ENCODE peak calls at places on chromosomes 5 and 9, in six cellular contexts. One of them, this sample, is unnamed. For H3K4me1, the result is how much of the 10 kb centered on the place peaks cover.

GRCh38 chr5:124747770-124748686 is 1.6 kb upstream of the ZNF608 start:
- DNase-seq in cardiac muscle cell: peak
- DNase-seq in upper lobe of right lung: no peak
- DNase-seq in PC-9: no peak
- DNase-seq in SJSA1: no peak
- DNase-seq in GM23248: peak
- DNase-seq in this sample: no peak

GRCh38 chr5:130514984-130515690 is 610.9 kb downstream of the CHSY3 start:
- DNase-seq in GM23248: peak
- DNase-seq in cardiac muscle cell: no peak
- DNase-seq in upper lobe of right lung: no peak
- DNase-seq in SJSA1: no peak
- DNase-seq in PC-9: no peak
- DNase-seq in this sample: no peak

GRCh38 chr9:117718085-117718484 is 13.9 kb downstream of the TLR4 start:
- DNase-seq in upper lobe of right lung: no peak
- DNase-seq in cardiac muscle cell: no peak
- DNase-seq in GM23248: peak
- DNase-seq in PC-9: no peak
- DNase-seq in SJSA1: no peak
- DNase-seq in this sample: no peak

GRCh38 chr5:97534166-97534565 is 351.1 kb upstream of the RIOK2 start:
- DNase-seq in SJSA1: no peak
- DNase-seq in PC-9: peak
- DNase-seq in GM23248: peak
- DNase-seq in cardiac muscle cell: peak
- DNase-seq in upper lobe of right lung: no peak
- DNase-seq in this sample: peak

GRCh38 chr5:10352404-10353240 is 873 bp upstream of the MARCHF6 start:
- DNase-seq in GM23248: peak
- DNase-seq in cardiac muscle cell: peak
- DNase-seq in upper lobe of right lung: no peak
- DNase-seq in PC-9: no peak
- DNase-seq in SJSA1: peak
- DNase-seq in this sample: no peak

GRCh38 chr5:144467795-144468194 is 297.1 kb downstream of the KCTD16 start:
- DNase-seq in upper lobe of right lung: no peak
- DNase-seq in SJSA1: no peak
- DNase-seq in cardiac muscle cell: peak
- DNase-seq in GM23248: peak
- DNase-seq in PC-9: no peak
- DNase-seq in this sample: no peak

GRCh38 chr9:102779341-102779740 is 215.8 kb upstream of the CYLC2 start:
- DNase-seq in GM23248: no peak
- DNase-seq in PC-9: no peak
- DNase-seq in SJSA1: no peak
- DNase-seq in cardiac muscle cell: no peak
- DNase-seq in upper lobe of right lung: no peak
- DNase-seq in this sample: no peak

GRCh38 chr5:169753795-169754194 is 116.7 kb downstream of the DOCK2 start:
- DNase-seq in GM23248: peak
- DNase-seq in cardiac muscle cell: no peak
- DNase-seq in upper lobe of right lung: no peak
- DNase-seq in SJSA1: no peak
- DNase-seq in PC-9: no peak
- DNase-seq in this sample: no peak

GRCh38 chr5:125093776-125094175 is 347.3 kb upstream of the ZNF608 start:
- DNase-seq in SJSA1: peak
- DNase-seq in upper lobe of right lung: no peak
- DNase-seq in GM23248: peak
- DNase-seq in PC-9: no peak
- DNase-seq in cardiac muscle cell: no peak
- DNase-seq in this sample: no peak

GRCh38 chr5:69492391-69493234 is at the start of gene OCLN:
- DNase-seq in PC-9: peak
- DNase-seq in SJSA1: peak
- DNase-seq in cardiac muscle cell: peak
- DNase-seq in GM23248: peak
- DNase-seq in upper lobe of right lung: peak
- DNase-seq in this sample: peak

GRCh38 chr5:34053133-34053532 is 10.1 kb upstream of the C1QTNF3 start:
- DNase-seq in cardiac muscle cell: no peak
- DNase-seq in GM23248: peak
- DNase-seq in PC-9: no peak
- DNase-seq in upper lobe of right lung: no peak
- DNase-seq in SJSA1: no peak
- DNase-seq in this sample: no peak

GRCh38 chr9:32500768-32501167 is 25.2 kb downstream of the RIGI start:
- DNase-seq in GM23248: peak
- DNase-seq in upper lobe of right lung: no peak
- DNase-seq in SJSA1: no peak
- DNase-seq in cardiac muscle cell: no peak
- DNase-seq in PC-9: no peak
- DNase-seq in this sample: no peak

GRCh38 chr9:3525836-3526165 is at the start of gene RFX3:
- DNase-seq in PC-9: peak
- DNase-seq in SJSA1: peak
- DNase-seq in cardiac muscle cell: peak
- DNase-seq in GM23248: peak
- DNase-seq in upper lobe of right lung: peak
- DNase-seq in this sample: peak

GRCh38 chr9:77989437-77989836 is 42.2 kb downstream of the GNAQ start:
- DNase-seq in GM23248: no peak
- DNase-seq in PC-9: no peak
- DNase-seq in cardiac muscle cell: no peak
- DNase-seq in upper lobe of right lung: no peak
- DNase-seq in SJSA1: no peak
- DNase-seq in this sample: no peak

GRCh38 chr5:107533946-107534876 is 136.5 kb downstream of the EFNA5 start:
- DNase-seq in PC-9: no peak
- DNase-seq in cardiac muscle cell: no peak
- DNase-seq in SJSA1: no peak
- DNase-seq in GM23248: no peak
- DNase-seq in upper lobe of right lung: no peak
- DNase-seq in this sample: no peak

GRCh38 chr5:96816991-96817390 is 9.2 kb upstream of the ERAP1 start:
- DNase-seq in cardiac muscle cell: no peak
- DNase-seq in PC-9: no peak
- DNase-seq in upper lobe of right lung: no peak
- DNase-seq in GM23248: no peak
- DNase-seq in SJSA1: no peak
- DNase-seq in this sample: no peak

GRCh38 chr9:130023994-130024596 is 18.9 kb downstream of the FNBP1 start:
- DNase-seq in cardiac muscle cell: no peak
- DNase-seq in PC-9: no peak
- DNase-seq in GM23248: no peak
- DNase-seq in upper lobe of right lung: no peak
- DNase-seq in SJSA1: no peak
- DNase-seq in this sample: no peak

GRCh38 chr5:149038336-149039075 is 24.4 kb downstream of the SH3TC2 start:
- DNase-seq in GM23248: peak
- DNase-seq in PC-9: no peak
- DNase-seq in SJSA1: no peak
- DNase-seq in cardiac muscle cell: no peak
- DNase-seq in upper lobe of right lung: no peak
- DNase-seq in this sample: no peak

GRCh38 chr5:83714780-83715179 is 5.9 kb downstream of the HAPLN1 start:
- DNase-seq in GM23248: no peak
- DNase-seq in upper lobe of right lung: no peak
- DNase-seq in SJSA1: no peak
- DNase-seq in cardiac muscle cell: no peak
- DNase-seq in PC-9: peak
- DNase-seq in this sample: no peak

GRCh38 chr5:133846478-133847226 is 121.8 kb downstream of the C5orf15 start:
- DNase-seq in GM23248: no peak
- DNase-seq in PC-9: no peak
- DNase-seq in cardiac muscle cell: no peak
- DNase-seq in SJSA1: no peak
- DNase-seq in upper lobe of right lung: peak
- DNase-seq in this sample: no peak

GRCh38 chr5:133849116-133849515 is 119.3 kb downstream of the C5orf15 start:
- DNase-seq in upper lobe of right lung: no peak
- DNase-seq in cardiac muscle cell: no peak
- DNase-seq in SJSA1: no peak
- DNase-seq in PC-9: no peak
- DNase-seq in GM23248: no peak
- DNase-seq in this sample: no peak

GRCh38 chr5:133848306-133848924 is 120.0 kb downstream of the C5orf15 start:
- DNase-seq in upper lobe of right lung: peak
- DNase-seq in GM23248: no peak
- DNase-seq in SJSA1: no peak
- DNase-seq in PC-9: no peak
- DNase-seq in cardiac muscle cell: no peak
- DNase-seq in this sample: no peak

GRCh38 chr5:133847886-133848285 is 120.5 kb downstream of the C5orf15 start:
- DNase-seq in upper lobe of right lung: peak
- DNase-seq in GM23248: no peak
- DNase-seq in cardiac muscle cell: no peak
- DNase-seq in PC-9: no peak
- DNase-seq in SJSA1: no peak
- DNase-seq in this sample: no peak

GRCh38 chr5:133847301-133847700 is 121.1 kb downstream of the C5orf15 start:
- DNase-seq in GM23248: no peak
- DNase-seq in PC-9: no peak
- DNase-seq in upper lobe of right lung: peak
- DNase-seq in SJSA1: no peak
- DNase-seq in cardiac muscle cell: no peak
- DNase-seq in this sample: no peak
- H3K4me3 ChIP-seq in GM23248: no peak
- H3K4me3 ChIP-seq in PC-9: no peak
- H3K4me3 ChIP-seq in upper lobe of right lung: no peak
- H3K4me3 ChIP-seq in SJSA1: no peak
- H3K4me3 ChIP-seq in cardiac muscle cell: no peak
- H3K4me3 ChIP-seq in this sample: no peak

GRCh38 chr5:158701406-158702177 is 398.1 kb downstream of the EBF1 start:
- DNase-seq in PC-9: no peak
- DNase-seq in upper lobe of right lung: no peak
- DNase-seq in SJSA1: peak
- DNase-seq in GM23248: peak
- DNase-seq in cardiac muscle cell: no peak
- DNase-seq in this sample: no peak

GRCh38 chr5:158707534-158707933 is 392.2 kb downstream of the EBF1 start:
- DNase-seq in PC-9: no peak
- DNase-seq in SJSA1: no peak
- DNase-seq in cardiac muscle cell: no peak
- DNase-seq in GM23248: no peak
- DNase-seq in upper lobe of right lung: no peak
- DNase-seq in this sample: no peak

GRCh38 chr5:158709279-158709678 is 390.4 kb downstream of the EBF1 start:
- DNase-seq in PC-9: no peak
- DNase-seq in upper lobe of right lung: no peak
- DNase-seq in GM23248: no peak
- DNase-seq in cardiac muscle cell: no peak
- DNase-seq in SJSA1: no peak
- DNase-seq in this sample: no peak

GRCh38 chr5:158700997-158701391 is 398.7 kb downstream of the EBF1 start:
- DNase-seq in cardiac muscle cell: no peak
- DNase-seq in GM23248: no peak
- DNase-seq in SJSA1: no peak
- DNase-seq in PC-9: no peak
- DNase-seq in upper lobe of right lung: no peak
- DNase-seq in this sample: no peak

GRCh38 chr5:158705901-158706300 is 393.8 kb downstream of the EBF1 start:
- DNase-seq in GM23248: no peak
- DNase-seq in upper lobe of right lung: no peak
- DNase-seq in PC-9: no peak
- DNase-seq in cardiac muscle cell: no peak
- DNase-seq in SJSA1: no peak
- DNase-seq in this sample: no peak
- H3K4me1 ChIP-seq in GM23248: under half
- H3K4me1 ChIP-seq in upper lobe of right lung: under half
- H3K4me1 ChIP-seq in PC-9: under half
- H3K4me1 ChIP-seq in cardiac muscle cell: under half
- H3K4me1 ChIP-seq in SJSA1: under half
- H3K4me1 ChIP-seq in this sample: under half

GRCh38 chr9:4904322-4905134 is 80.5 kb upstream of the JAK2 start:
- DNase-seq in GM23248: peak
- DNase-seq in upper lobe of right lung: no peak
- DNase-seq in PC-9: no peak
- DNase-seq in cardiac muscle cell: no peak
- DNase-seq in SJSA1: no peak
- DNase-seq in this sample: no peak
- H3K4me3 ChIP-seq in GM23248: peak
- H3K4me3 ChIP-seq in upper lobe of right lung: no peak
- H3K4me3 ChIP-seq in PC-9: no peak
- H3K4me3 ChIP-seq in cardiac muscle cell: no peak
- H3K4me3 ChIP-seq in SJSA1: no peak
- H3K4me3 ChIP-seq in this sample: no peak

DNA sequence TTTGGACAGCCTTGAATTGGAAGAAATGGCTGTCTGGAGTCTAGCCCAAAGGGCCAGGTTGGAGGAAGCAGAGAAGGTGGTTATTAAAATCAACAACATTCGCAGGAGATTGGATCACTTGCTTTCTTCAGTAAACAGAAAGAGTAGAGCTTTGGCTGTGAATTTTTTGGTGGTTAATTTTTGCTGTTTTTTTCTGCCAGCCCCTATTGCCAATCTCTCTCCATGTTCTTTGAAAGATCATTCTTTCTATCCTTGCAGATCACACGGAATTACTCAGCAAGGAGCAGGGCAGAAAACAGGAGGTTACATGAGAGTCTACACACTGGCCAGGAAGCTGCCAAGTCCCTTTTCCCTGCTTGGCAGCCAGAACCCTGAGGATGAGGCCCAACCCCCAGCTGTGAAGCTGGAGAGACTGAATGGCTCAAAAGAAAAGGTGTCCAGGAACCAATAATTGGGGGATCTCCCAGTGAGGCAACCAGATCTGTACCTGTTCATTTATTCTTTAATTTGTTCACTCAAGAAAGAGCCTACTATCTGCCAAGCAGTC is 13.0 kb downstream of the GLRX start:
- DNase-seq in upper lobe of right lung: no peak
- DNase-seq in GM23248: peak
- DNase-seq in cardiac muscle cell: no peak
- DNase-seq in SJSA1: no peak
- DNase-seq in PC-9: no peak
- DNase-seq in this sample: no peak
- H3K4me1 ChIP-seq in upper lobe of right lung: half or more
- H3K4me1 ChIP-seq in GM23248: under half
- H3K4me1 ChIP-seq in cardiac muscle cell: half or more
- H3K4me1 ChIP-seq in SJSA1: under half
- H3K4me1 ChIP-seq in PC-9: under half
- H3K4me1 ChIP-seq in this sample: half or more

This sample was measured in CD4-positive, CD25-positive, alpha-beta regulatory T cell.